ENCODE peak calls at places on chromosomes 16 and 17, in ten cellular contexts. G is cardiac septum; D is CD8-positive, alpha-beta memory T cell; U is NCI-H2107; R is tibial artery; I is mammary epithelial cell; B is C1 segment of cervical spinal cord; M is RWPE1; Y is left lobe of liver; P is substantia nigra. H is an unnamed sample.

GRCh38 chr17:78873519-78874340 is 29.3 kb downstream of the CEP295NL start:
- DNase-seq in G (no peak), D (no peak), U (peak; percentile 41), R (no peak), I (peak; percentile 21), B (peak; percentile 66), M (no peak), Y (no peak), P (peak; percentile 28), H (no peak)

GRCh38 chr17:35185849-35186248 is 8.3 kb downstream of the SLC35G3 start:
- DNase-seq in G (no peak), D (no peak), U (no peak), R (no peak), I (no peak), B (no peak), M (no peak), Y (no peak), P (no peak), H (no peak)

GRCh38 chr17:42016411-42016831 is 818 bp downstream of the DNAJC7 start:
- DNase-seq in G (no peak), D (no peak), U (no peak), R (no peak), I (peak; percentile 14), B (peak; percentile 63), M (no peak), Y (no peak), P (no peak), H (no peak)

GRCh38 chr17:3911271-3912053 is 4.8 kb downstream of the P2RX1 start:
- DNase-seq in G (no peak), D (peak; percentile 88), U (no peak), R (no peak), I (no peak), B (no peak), M (no peak), Y (no peak), P (no peak), H (no peak)

GRCh38 chr17:39270923-39271322 is 45.2 kb upstream of the STAC2 start:
- DNase-seq in G (no peak), D (no peak), U (no peak), R (no peak), I (peak; percentile 2), B (no peak), M (peak; percentile 20), Y (no peak), P (no peak), H (no peak)

GRCh38 chr17:49647256-49647585 is 30.7 kb downstream of the SPOP start:
- DNase-seq in G (no peak), D (no peak), U (no peak), R (no peak), I (no peak), B (no peak), M (no peak), Y (no peak), P (no peak), H (no peak)

GRCh38 chr17:74446551-74447500 is 14.9 kb downstream of the GPRC5C start:
- DNase-seq in G (peak; percentile 82), D (no peak), U (no peak), R (peak; percentile 88), I (peak; percentile 19), B (peak; percentile 52), M (no peak), Y (peak; percentile 88), P (no peak), H (no peak)

GRCh38 chr16:74951206-74951605 is 33.7 kb downstream of the WDR59 start:
- DNase-seq in G (peak; percentile 46), D (no peak), U (no peak), R (no peak), I (no peak), B (no peak), M (no peak), Y (no peak), P (no peak), H (no peak)

GRCh38 chr16:49621240-49622083 is 234.4 kb downstream of the ZNF423 start:
- DNase-seq in G (peak; percentile 66), D (no peak), U (no peak), R (no peak), I (no peak), B (no peak), M (no peak), Y (no peak), P (no peak), H (no peak)

GRCh38 chr17:71117461-71117860 is 948.1 kb downstream of the KCNJ2 start:
- DNase-seq in G (no peak), D (no peak), U (no peak), R (no peak), I (peak; percentile 12), B (no peak), M (no peak), Y (no peak), P (no peak), H (no peak)

GRCh38 chr16:11857161-11857560 is 5.8 kb upstream of the RSL1D1 start:
- DNase-seq in G (no peak), D (no peak), U (no peak), R (no peak), I (no peak), B (no peak), M (no peak), Y (no peak), P (no peak), H (no peak)

GRCh38 chr17:37280841-37281240 is 94.9 kb upstream of the C17orf78 start:
- DNase-seq in G (no peak), D (no peak), U (no peak), R (no peak), I (peak; percentile 58), B (no peak), M (no peak), Y (no peak), P (no peak), H (no peak)

GRCh38 chr17:9419932-9420453 is 155.6 kb downstream of the STX8 start:
- DNase-seq in G (no peak), D (no peak), U (no peak), R (no peak), I (no peak), B (no peak), M (no peak), Y (no peak), P (no peak), H (no peak)

GRCh38 chr17:7234100-7235012 is at the start of gene DVL2:
- DNase-seq in G (peak; percentile 98), D (peak; percentile 93), U (peak; percentile 68), R (peak; percentile 95), I (peak; percentile 86), B (peak; percentile 95), M (peak; percentile 97), Y (peak; percentile 97), P (peak; percentile 94), H (peak; percentile 95)

GRCh38 chr16:82992826-82993225 is 366.1 kb downstream of the CDH13 start:
- DNase-seq in G (no peak), D (no peak), U (no peak), R (no peak), I (no peak), B (no peak), M (no peak), Y (no peak), P (no peak), H (no peak)

GRCh38 chr17:74497471-74497870 is 31.0 kb downstream of the CD300A start:
- DNase-seq in G (peak; percentile 51), D (no peak), U (no peak), R (no peak), I (no peak), B (no peak), M (no peak), Y (peak; percentile 39), P (no peak), H (no peak)

GRCh38 chr17:57099165-57099564 is 14.1 kb downstream of the AKAP1 start:
- DNase-seq in G (no peak), D (no peak), U (no peak), R (no peak), I (no peak), B (no peak), M (no peak), Y (no peak), P (no peak), H (no peak)